ENCODE peak calls at places on chromosomes 3 and 15, in six cellular contexts. X, U, Y, I, P and N are unnamed samples.

GRCh38 chr3:55243686-55244085 is 243.4 kb downstream of the WNT5A start:
- DNase-seq in X (no peak), U (no peak), Y (no peak), I (no peak), P (no peak), N (no peak)

GRCh38 chr15:41651373-41651772 is 8.8 kb upstream of the MGA start:
- DNase-seq in X (no peak), U (no peak), Y (no peak), I (no peak), P (no peak), N (no peak)

GRCh38 chr15:100330221-100330620 is 11.6 kb downstream of the ADAMTS17 start:
- DNase-seq in X (no peak), U (no peak), Y (no peak), I (no peak), P (no peak), N (no peak)

GRCh38 chr3:84547971-84548970 is 410.5 kb upstream of the CADM2 start:
- DNase-seq in X (no peak), U (peak), Y (no peak), I (peak), P (peak), N (peak)

GRCh38 chr3:6262035-6262434 is 598.9 kb upstream of the GRM7 start:
- DNase-seq in X (no peak), U (no peak), Y (no peak), I (no peak), P (no peak), N (no peak)

GRCh38 chr15:99958426-99959097 is 225.3 kb upstream of the LYSMD4 start:
- DNase-seq in X (no peak), U (no peak), Y (no peak), I (no peak), P (no peak), N (no peak)

GRCh38 chr15:34795267-34796081 is at the start of gene ACTC1:
- DNase-seq in X (peak), U (peak), Y (no peak), I (no peak), P (peak), N (peak)

GRCh38 chr3:16551342-16551976 is 38.0 kb upstream of the RFTN1 start:
- DNase-seq in X (no peak), U (no peak), Y (no peak), I (no peak), P (no peak), N (no peak)

GRCh38 chr3:140219161-140219745 is 284.3 kb downstream of the CLSTN2 start:
- DNase-seq in X (no peak), U (no peak), Y (no peak), I (no peak), P (no peak), N (no peak)

GRCh38 chr3:175716451-175716850 is 857.3 kb downstream of the NAALADL2 start:
- DNase-seq in X (no peak), U (no peak), Y (no peak), I (no peak), P (no peak), N (no peak)

GRCh38 chr15:81071130-81071529 is 62.9 kb upstream of the CFAP161 start:
- DNase-seq in X (no peak), U (no peak), Y (no peak), I (no peak), P (no peak), N (no peak)

GRCh38 chr3:196339493-196340254 is 1.5 kb upstream of the TM4SF19 start:
- DNase-seq in X (no peak), U (no peak), Y (no peak), I (no peak), P (no peak), N (no peak)

GRCh38 chr3:176814252-176814651 is 383.0 kb downstream of the TBL1XR1 start:
- DNase-seq in X (peak), U (peak), Y (peak), I (peak), P (peak), N (peak)